ENCODE peak calls at places on chromosomes 13 and 19, in five cellular contexts. One of them, this sample, is unnamed.

GRCh38 chr19:46602392-46603194 is 1.5 kb downstream of the CALM3 start:
- DNase-seq in NCI-H1092: no peak
- DNase-seq in neural crest cell: no peak
- DNase-seq in T follicular helper cell: no peak
- DNase-seq in left ventricle myocardium inferior: no peak
- DNase-seq in this sample: no peak

GRCh38 chr13:95298971-95299627 is 2.2 kb downstream of the ABCC4 start:
- DNase-seq in left ventricle myocardium inferior: no peak
- DNase-seq in neural crest cell: no peak
- DNase-seq in T follicular helper cell: no peak
- DNase-seq in NCI-H1092: no peak
- DNase-seq in this sample: no peak

GRCh38 chr13:39282400-39282972 is 244.2 kb downstream of the NHLRC3 start:
- DNase-seq in T follicular helper cell: no peak
- DNase-seq in neural crest cell: no peak
- DNase-seq in NCI-H1092: no peak
- DNase-seq in left ventricle myocardium inferior: no peak
- DNase-seq in this sample: no peak

GRCh38 chr19:13396256-13397080 is 109.8 kb downstream of the CACNA1A start:
- DNase-seq in left ventricle myocardium inferior: peak; percentile 20
- DNase-seq in T follicular helper cell: no peak
- DNase-seq in neural crest cell: peak; percentile 64
- DNase-seq in NCI-H1092: no peak
- DNase-seq in this sample: no peak

GRCh38 chr13:76516013-76516412 is 370.2 kb downstream of the KCTD12 start:
- DNase-seq in T follicular helper cell: no peak
- DNase-seq in NCI-H1092: no peak
- DNase-seq in neural crest cell: no peak
- DNase-seq in left ventricle myocardium inferior: no peak
- DNase-seq in this sample: no peak

GRCh38 chr13:46751811-46752635 is 44.9 kb downstream of the ESD start:
- DNase-seq in NCI-H1092: no peak
- DNase-seq in neural crest cell: no peak
- DNase-seq in T follicular helper cell: no peak
- DNase-seq in left ventricle myocardium inferior: no peak
- DNase-seq in this sample: no peak

GRCh38 chr19:38946229-38947010 is 15.7 kb downstream of the MRPS12 start:
- DNase-seq in neural crest cell: no peak
- DNase-seq in T follicular helper cell: no peak
- DNase-seq in NCI-H1092: no peak
- DNase-seq in left ventricle myocardium inferior: no peak
- DNase-seq in this sample: no peak

GRCh38 chr13:38535271-38535670 is 151.6 kb upstream of the FREM2 start:
- DNase-seq in T follicular helper cell: no peak
- DNase-seq in neural crest cell: no peak
- DNase-seq in left ventricle myocardium inferior: no peak
- DNase-seq in NCI-H1092: peak; percentile 89
- DNase-seq in this sample: no peak

GRCh38 chr13:42821437-42821836 is 40.1 kb downstream of the FAM216B start:
- DNase-seq in neural crest cell: no peak
- DNase-seq in T follicular helper cell: no peak
- DNase-seq in left ventricle myocardium inferior: no peak
- DNase-seq in NCI-H1092: no peak
- DNase-seq in this sample: no peak

GRCh38 chr13:94195715-94196114 is 283.8 kb downstream of the DCT start:
- DNase-seq in neural crest cell: no peak
- DNase-seq in T follicular helper cell: no peak
- DNase-seq in left ventricle myocardium inferior: no peak
- DNase-seq in NCI-H1092: no peak
- DNase-seq in this sample: no peak

GRCh38 chr13:28475916-28476725 is 18.8 kb downstream of the FLT1 start:
- DNase-seq in T follicular helper cell: no peak
- DNase-seq in NCI-H1092: no peak
- DNase-seq in left ventricle myocardium inferior: no peak
- DNase-seq in neural crest cell: no peak
- DNase-seq in this sample: no peak

GRCh38 chr13:91708558-91708957 is 310.1 kb downstream of the GPC5 start:
- DNase-seq in NCI-H1092: no peak
- DNase-seq in left ventricle myocardium inferior: no peak
- DNase-seq in neural crest cell: no peak
- DNase-seq in T follicular helper cell: no peak
- DNase-seq in this sample: no peak

GRCh38 chr13:98451676-98452105 is 125.2 kb downstream of the STK24 start:
- DNase-seq in left ventricle myocardium inferior: peak; percentile 38
- DNase-seq in NCI-H1092: no peak
- DNase-seq in neural crest cell: no peak
- DNase-seq in T follicular helper cell: no peak
- DNase-seq in this sample: peak; percentile 46

GRCh38 chr13:38024431-38024830 is 154.9 kb upstream of the TRPC4 start:
- DNase-seq in neural crest cell: no peak
- DNase-seq in left ventricle myocardium inferior: no peak
- DNase-seq in T follicular helper cell: no peak
- DNase-seq in NCI-H1092: no peak
- DNase-seq in this sample: no peak

GRCh38 chr19:43596842-43597461 is 557 bp downstream of the ZNF576 start:
- DNase-seq in NCI-H1092: no peak
- DNase-seq in T follicular helper cell: no peak
- DNase-seq in neural crest cell: no peak
- DNase-seq in left ventricle myocardium inferior: no peak
- DNase-seq in this sample: no peak

GRCh38 chr19:2695288-2695866 is 7.1 kb downstream of the GNG7 start:
- DNase-seq in T follicular helper cell: no peak
- DNase-seq in left ventricle myocardium inferior: peak; percentile 60
- DNase-seq in neural crest cell: peak; percentile 12
- DNase-seq in NCI-H1092: no peak
- DNase-seq in this sample: no peak

This sample was measured in thoracic aorta.